ENCODE peak calls at places on chromosome 11, in ten cellular contexts. M is GM06990, G is AG10803, E is fibroblast of the aortic adventitia, K is A673, N is left ventricle myocardium inferior, P is heart right ventricle, Q is OCI-LY7, A is A549, F is esophagus squamous epithelium. T is an unnamed sample.

GRCh38 chr11:95680169-95680929 is 109.2 kb downstream of the FAM76B start:
- DNase-seq in M (no peak), G (peak; percentile 91), E (peak; percentile 95), K (peak; percentile 9), N (no peak), P (no peak), Q (no peak), A (peak; percentile 16), F (no peak), T (peak; percentile 25)

GRCh38 chr11:9817191-9817590 is 153.3 kb downstream of the SWAP70 start:
- DNase-seq in M (no peak), G (peak; percentile 30), E (no peak), K (no peak), N (no peak), P (no peak), Q (no peak), A (no peak), F (no peak), T (no peak)

GRCh38 chr11:69479591-69480271 is 1.7 kb upstream of the LINC01488 start:
- DNase-seq in M (no peak), G (no peak), E (no peak), K (no peak), N (peak; percentile 50), P (peak; percentile 55), Q (no peak), A (peak; percentile 90), F (no peak), T (no peak)

GRCh38 chr11:102473543-102473942 is 21.0 kb upstream of the TMEM123 start:
- DNase-seq in M (no peak), G (no peak), E (no peak), K (no peak), N (no peak), P (no peak), Q (no peak), A (no peak), F (no peak), T (no peak)

GRCh38 chr11:449889-450808 is at the start of gene PTDSS2:
- DNase-seq in M (peak; percentile 92), G (peak; percentile 94), E (peak; percentile 94), K (peak; percentile 95), N (peak; percentile 97), P (peak; percentile 95), Q (peak; percentile 97), A (peak; percentile 97), F (peak; percentile 80), T (peak; percentile 98)

GRCh38 chr11:103714246-103714645 is 322.2 kb upstream of the DDI1 start:
- DNase-seq in M (no peak), G (peak; percentile 68), E (peak; percentile 92), K (no peak), N (no peak), P (no peak), Q (no peak), A (no peak), F (no peak), T (no peak)

GRCh38 chr11:2813141-2813908 is 72.2 kb downstream of the CDKN1C start:
- DNase-seq in M (no peak), G (no peak), E (no peak), K (no peak), N (peak; percentile 13), P (peak; percentile 5), Q (no peak), A (no peak), F (no peak), T (no peak)

GRCh38 chr11:76592025-76592914 is 78.3 kb downstream of the LRRC32 start:
- DNase-seq in M (no peak), G (no peak), E (no peak), K (no peak), N (no peak), P (no peak), Q (no peak), A (no peak), F (no peak), T (no peak)

GRCh38 chr11:34926101-34926830 is 9.8 kb downstream of the PDHX start:
- DNase-seq in M (peak; percentile 25), G (peak; percentile 61), E (peak; percentile 76), K (peak; percentile 89), N (no peak), P (no peak), Q (peak; percentile 58), A (peak; percentile 53), F (no peak), T (peak; percentile 21)

GRCh38 chr11:11407065-11407737 is 54.2 kb upstream of the CSNK2A3 start:
- DNase-seq in M (no peak), G (no peak), E (no peak), K (no peak), N (peak; percentile 42), P (no peak), Q (no peak), A (no peak), F (no peak), T (no peak)

GRCh38 chr11:1701041-1701807 is 4.2 kb downstream of the KRTAP5-6 start:
- DNase-seq in M (no peak), G (no peak), E (no peak), K (peak; percentile 63), N (no peak), P (no peak), Q (no peak), A (no peak), F (no peak), T (no peak)

GRCh38 chr11:47881145-47881544 is 33.0 kb upstream of the NUP160 start:
- DNase-seq in M (no peak), G (no peak), E (no peak), K (no peak), N (peak; percentile 22), P (no peak), Q (no peak), A (peak; percentile 35), F (no peak), T (no peak)

GRCh38 chr11:28836285-28837081 is 728.3 kb downstream of the METTL15 start:
- DNase-seq in M (no peak), G (peak; percentile 99), E (peak; percentile 98), K (peak; percentile 100), N (no peak), P (no peak), Q (no peak), A (peak; percentile 99), F (no peak), T (no peak)

GRCh38 chr11:85316967-85317366 is 310.2 kb downstream of the DLG2 start:
- DNase-seq in M (peak; percentile 30), G (no peak), E (no peak), K (no peak), N (no peak), P (no peak), Q (peak; percentile 87), A (peak; percentile 85), F (no peak), T (peak; percentile 35)

GRCh38 chr11:116925050-116925449 is 87.6 kb upstream of the APOA1 start:
- DNase-seq in M (no peak), G (no peak), E (no peak), K (no peak), N (no peak), P (no peak), Q (peak; percentile 79), A (no peak), F (no peak), T (no peak)

DNA sequence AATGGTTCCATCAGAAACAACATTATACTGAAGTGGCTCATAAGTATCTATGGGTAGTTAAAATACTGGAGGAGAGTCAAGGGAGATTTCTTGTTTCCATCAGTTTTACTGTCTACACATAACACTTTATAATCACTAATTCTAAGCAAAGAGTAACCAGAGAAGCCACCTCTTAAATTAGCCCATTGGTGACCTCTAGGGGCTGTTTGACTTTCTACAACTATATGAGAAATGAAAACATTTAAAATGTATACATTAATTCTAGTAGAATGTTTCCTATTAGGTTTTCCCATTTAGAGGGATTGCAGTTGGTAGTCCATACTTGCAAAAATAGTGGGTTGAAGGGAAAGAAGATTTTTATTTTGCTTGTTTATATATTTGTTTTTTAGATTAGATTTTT is 504.3 kb downstream of the FAM181B start:
- DNase-seq in M (peak; percentile 1), G (peak; percentile 8), E (peak; percentile 47), K (peak; percentile 58), N (no peak), P (no peak), Q (peak; percentile 37), A (peak; percentile 13), F (no peak), T (peak; percentile 10)
- TF ChIP-seq CTCF in M (peak; percentile 32), G (peak; percentile 41), E (peak; percentile 30), K (peak; percentile 71), N (no peak), P (peak; percentile 14), Q (peak; percentile 79), A (peak; percentile 28), F (no peak), T (no peak)

GRCh38 chr11:115132829-115133228 is 371.4 kb downstream of the CADM1 start:
- DNase-seq in M (no peak), G (no peak), E (no peak), K (peak; percentile 4), N (no peak), P (no peak), Q (peak; percentile 14), A (peak; percentile 32), F (no peak), T (peak; percentile 49)
- TF ChIP-seq CTCF in M (peak; percentile 79), G (peak; percentile 15), E (no peak), K (peak; percentile 58), N (peak; percentile 19), P (no peak), Q (peak; percentile 64), A (no peak), F (no peak), T (peak; percentile 78)

GRCh38 chr11:13207665-13208594 is 69.7 kb upstream of the BMAL1 start:
- DNase-seq in M (no peak), G (peak; percentile 85), E (peak; percentile 96), K (peak; percentile 78), N (no peak), P (no peak), Q (no peak), A (peak; percentile 23), F (no peak), T (no peak)

GRCh38 chr11:13205446-13205845 is 72.1 kb upstream of the BMAL1 start:
- DNase-seq in M (no peak), G (no peak), E (no peak), K (peak; percentile 35), N (no peak), P (no peak), Q (no peak), A (no peak), F (no peak), T (no peak)

GRCh38 chr11:13206086-13206640 is 71.4 kb upstream of the BMAL1 start:
- DNase-seq in M (no peak), G (no peak), E (no peak), K (no peak), N (no peak), P (no peak), Q (no peak), A (no peak), F (no peak), T (no peak)

GRCh38 chr11:13208921-13209320 is 68.7 kb upstream of the BMAL1 start:
- DNase-seq in M (no peak), G (no peak), E (no peak), K (no peak), N (no peak), P (no peak), Q (no peak), A (no peak), F (no peak), T (no peak)

GRCh38 chr11:13207270-13207664 is 70.3 kb upstream of the BMAL1 start:
- DNase-seq in M (no peak), G (no peak), E (no peak), K (peak; percentile 23), N (no peak), P (no peak), Q (no peak), A (no peak), F (no peak), T (no peak)
- TF ChIP-seq CTCF in M (no peak), G (peak; percentile 33), E (peak; percentile 36), K (peak; percentile 36), N (no peak), P (no peak), Q (no peak), A (no peak), F (no peak), T (no peak)

GRCh38 chr11:125085301-125086081 is 22.4 kb downstream of the SLC37A2 start:
- DNase-seq in M (no peak), G (no peak), E (no peak), K (no peak), N (no peak), P (no peak), Q (no peak), A (no peak), F (no peak), T (no peak)
- TF ChIP-seq CTCF in M (peak; percentile 9), G (no peak), E (no peak), K (peak; percentile 25), N (no peak), P (no peak), Q (peak; percentile 50), A (no peak), F (no peak), T (no peak)